ENCODE peak calls at places on chromosomes 7 and 10, in seven cellular contexts. Q is body of pancreas, Y is endothelial cell of umbilical vein, H is lower leg skin, E is A549, I is gastrocnemius medialis, U is NB4. D is an unnamed sample.

GRCh38 chr10:36516281-36516680 is 609.1 kb upstream of the ANKRD30A start:
- DNase-seq in U (no peak), Q (no peak), I (no peak), E (no peak), Y (no peak), H (no peak), D (no peak)

GRCh38 chr7:43884209-43884608 is 14.9 kb upstream of the MRPS24 start:
- DNase-seq in Q (no peak), E (no peak), I (no peak), H (no peak), U (no peak), Y (no peak), D (no peak)

GRCh38 chr7:95213809-95214492 is 110.4 kb downstream of the PON1 start:
- DNase-seq in Y (no peak), U (no peak), Q (peak; percentile 27), E (no peak), H (peak; percentile 35), I (peak; percentile 71), D (no peak)

GRCh38 chr7:105487559-105488218 is 34.4 kb downstream of the PUS7 start:
- DNase-seq in Q (no peak), Y (peak; percentile 100), U (peak; percentile 46), E (peak; percentile 12), I (no peak), H (no peak), D (peak; percentile 25)

GRCh38 chr10:18616337-18616736 is 35.0 kb downstream of the NSUN6 start:
- DNase-seq in H (no peak), I (no peak), Q (no peak), Y (peak; percentile 5), E (no peak), U (peak; percentile 9), D (no peak)

GRCh38 chr7:36739351-36739750 is 15.1 kb upstream of the AOAH start:
- DNase-seq in Y (no peak), I (no peak), Q (no peak), E (no peak), U (no peak), H (no peak), D (no peak)

GRCh38 chr10:84244651-84245270 is at the start of gene RGR:
- DNase-seq in Q (no peak), H (peak; percentile 32), E (no peak), Y (no peak), I (peak; percentile 28), U (no peak), D (no peak)

GRCh38 chr10:88392222-88392621 is 190.9 kb downstream of the RNLS start:
- DNase-seq in U (peak; percentile 16), Y (no peak), E (no peak), Q (no peak), I (no peak), H (no peak), D (no peak)

GRCh38 chr7:156131881-156132280 is 319.6 kb upstream of the SHH start:
- DNase-seq in I (no peak), U (no peak), E (no peak), Y (no peak), H (no peak), Q (no peak), D (no peak)

GRCh38 chr10:98030093-98030821 is at the start of gene CRTAC1:
- DNase-seq in E (peak; percentile 32), U (no peak), I (peak; percentile 16), H (peak; percentile 24), Y (peak; percentile 26), Q (peak; percentile 35), D (no peak)

GRCh38 chr10:119595715-119596515 is 849 bp downstream of the TIAL1 start:
- DNase-seq in I (peak; percentile 47), Q (peak; percentile 28), Y (peak; percentile 50), U (peak; percentile 68), E (peak; percentile 50), H (peak; percentile 30), D (no peak)

GRCh38 chr10:103897241-103897774 is 20.7 kb downstream of the STN1 start:
- DNase-seq in U (no peak), E (no peak), I (no peak), Q (no peak), H (no peak), Y (no peak), D (no peak)

GRCh38 chr10:124389613-124390361 is 28.9 kb downstream of the OAT start:
- DNase-seq in I (no peak), Y (no peak), U (no peak), Q (peak; percentile 20), E (no peak), H (no peak), D (no peak)

GRCh38 chr7:143892527-143893300 is 9.3 kb downstream of the TCAF1 start:
- DNase-seq in H (no peak), I (no peak), U (peak; percentile 64), Q (no peak), E (no peak), Y (peak; percentile 61), D (no peak)

GRCh38 chr7:156198277-156198676 is 386.0 kb upstream of the SHH start:
- DNase-seq in Q (no peak), I (no peak), Y (no peak), E (no peak), U (no peak), H (no peak), D (no peak)

GRCh38 chr10:113000876-113001598 is 51.0 kb downstream of the TCF7L2 start:
- DNase-seq in H (peak; percentile 40), I (peak; percentile 62), Q (peak; percentile 31), E (no peak), U (no peak), Y (no peak), D (no peak)

GRCh38 chr7:134697487-134697886 is 50.8 kb downstream of the BPGM start:
- DNase-seq in H (no peak), Y (no peak), Q (no peak), U (no peak), I (no peak), E (no peak), D (no peak)

GRCh38 chr7:156639426-156640256 is 933 bp upstream of the RNF32 start:
- DNase-seq in Q (peak; percentile 22), U (peak; percentile 73), H (no peak), E (no peak), Y (no peak), I (no peak), D (no peak)

GRCh38 chr7:106057962-106058901 is 53.9 kb downstream of the SYPL1 start:
- DNase-seq in U (no peak), Y (no peak), I (peak; percentile 32), E (no peak), H (peak; percentile 87), Q (peak; percentile 43), D (no peak)

GRCh38 chr7:34034728-34035127 is 129.4 kb downstream of the BMPER start:
- DNase-seq in Y (no peak), U (no peak), I (no peak), H (no peak), E (no peak), Q (no peak), D (no peak)

GRCh38 chr10:63644398-63645142 is 123.4 kb downstream of the REEP3 start:
- DNase-seq in I (no peak), E (no peak), H (no peak), U (no peak), Y (peak; percentile 88), Q (no peak), D (no peak)

GRCh38 chr7:17275749-17276671 is 22.4 kb upstream of the AHR start:
- DNase-seq in Q (no peak), U (no peak), E (no peak), H (no peak), Y (peak; percentile 52), I (no peak), D (peak; percentile 19)

DNA sequence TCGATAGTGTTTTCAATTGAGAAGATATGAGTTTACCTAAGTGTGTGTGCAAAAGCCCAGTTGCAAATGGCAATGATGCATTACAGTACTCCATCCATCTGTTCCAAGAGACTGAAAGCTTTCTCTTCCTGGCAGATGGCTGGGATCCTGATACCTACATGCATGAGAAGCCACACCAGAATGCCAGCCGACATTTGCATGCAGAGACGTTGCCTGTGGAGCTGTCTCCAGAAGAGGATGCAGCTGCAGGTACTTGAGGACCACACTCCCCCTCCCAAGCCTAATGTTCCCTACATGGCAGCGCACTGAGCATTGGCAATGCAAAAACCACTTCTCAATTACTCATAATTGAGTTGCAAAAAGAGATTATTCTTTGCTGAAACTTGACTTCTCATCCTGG is 332.1 kb downstream of the WDR11 start:
- DNase-seq in I (no peak), H (no peak), U (no peak), Y (no peak), Q (no peak), E (no peak), D (no peak)
- TF ChIP-seq POLR2A in I (no peak), H (no peak), U (no peak), Y (no peak), Q (no peak), E (no peak), D (no peak)

DNA sequence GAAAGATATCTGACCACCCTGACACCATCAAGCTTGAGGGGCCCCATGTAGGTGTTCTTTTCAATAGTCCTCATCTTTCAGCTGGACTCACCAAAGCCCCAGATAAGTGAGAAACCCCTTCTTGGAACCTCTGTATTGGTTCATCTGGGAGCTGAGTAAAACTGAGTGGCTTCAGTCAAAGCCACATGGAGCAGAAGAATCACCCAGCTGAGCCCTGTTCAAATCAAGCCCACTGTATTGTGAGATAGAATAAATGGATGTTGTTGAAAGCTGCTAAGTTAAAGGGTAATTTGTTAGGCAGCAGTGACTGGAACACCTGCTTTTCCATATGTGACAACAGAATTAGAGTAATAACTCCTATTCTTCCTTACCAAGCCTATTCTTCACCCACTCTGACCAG is 64.8 kb upstream of the SDK1 start:
- DNase-seq in E (no peak), Y (no peak), H (no peak), U (no peak), Q (no peak), I (no peak), D (no peak)
- TF ChIP-seq POLR2A in E (no peak), Y (no peak), H (no peak), U (no peak), Q (no peak), I (no peak), D (no peak)

DNA sequence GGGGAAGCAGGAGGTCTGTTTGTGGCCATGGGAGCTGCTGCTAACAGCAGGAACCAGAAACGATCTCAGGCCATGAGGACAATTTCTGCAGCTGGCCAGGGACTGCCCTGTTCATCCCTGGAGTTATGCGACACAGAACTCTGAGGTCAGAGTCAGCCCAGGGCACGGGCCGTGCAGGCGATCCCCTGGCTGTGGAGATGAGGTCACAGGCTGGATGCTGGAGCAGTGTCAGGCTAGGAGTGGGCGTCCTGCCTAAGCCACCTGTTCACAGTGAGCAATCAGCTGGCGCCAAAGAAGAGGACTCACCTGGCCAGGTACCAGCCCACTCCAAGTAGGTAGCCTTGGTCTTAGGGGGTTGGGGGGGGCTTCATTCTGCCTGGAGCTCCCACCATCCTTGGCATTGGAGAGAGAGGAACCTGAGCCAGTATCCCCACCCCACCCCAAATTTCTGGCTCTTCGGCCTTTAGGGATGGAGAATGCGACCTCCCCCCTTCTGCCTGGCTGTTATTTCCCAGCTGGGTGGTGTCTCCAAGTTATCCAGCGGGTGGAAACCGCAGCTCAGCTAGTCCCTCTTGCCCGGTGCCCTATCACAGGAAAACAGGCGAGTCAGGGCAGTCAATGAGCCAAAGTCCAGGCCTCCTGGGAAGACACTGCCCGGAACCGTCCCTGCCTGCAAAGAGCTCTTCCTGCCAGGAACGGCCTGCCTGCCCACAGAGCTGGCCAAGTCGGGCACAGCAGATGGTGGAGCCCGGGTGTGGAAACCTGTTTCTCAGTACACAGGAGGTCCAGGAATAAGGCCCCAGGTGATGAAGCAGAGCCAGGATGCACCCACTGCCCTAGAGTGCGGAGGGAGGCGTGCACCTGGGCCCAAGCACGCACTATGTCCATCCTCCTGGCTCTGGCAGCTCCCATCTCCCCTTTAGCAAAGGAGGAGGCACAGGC is 1.8 kb upstream of the TTYH3 start:
- DNase-seq in H (no peak), I (peak; percentile 77), Q (no peak), U (no peak), E (no peak), Y (no peak), D (peak; percentile 95)
- TF ChIP-seq POLR2A in H (no peak), I (no peak), Q (no peak), U (no peak), E (no peak), Y (no peak), D (no peak)

GRCh38 chr10:89644967-89645741 is at the start of gene PANK1:
- DNase-seq in E (peak; percentile 88), U (peak; percentile 90), Y (peak; percentile 83), I (peak; percentile 87), H (peak; percentile 90), Q (peak; percentile 72), D (peak; percentile 81)
- TF ChIP-seq POLR2A in E (peak; percentile 63), U (peak; percentile 67), Y (peak; percentile 56), I (peak; percentile 86), H (no peak), Q (peak; percentile 43), D (peak; percentile 65)